ENCODE peak calls at places on chromosomes 13 and 19, in four cellular contexts. One of them, this sample, is unnamed.

GRCh38 chr13:24505256-24505655 is 7.3 kb downstream of the PARP4 start:
- DNase-seq in IMR-90: no peak
- DNase-seq in neural progenitor cell: no peak
- DNase-seq in PC-3: peak; percentile 6
- DNase-seq in this sample: no peak

GRCh38 chr13:30052127-30052526 is 201.7 kb upstream of the UBL3 start:
- DNase-seq in IMR-90: no peak
- DNase-seq in neural progenitor cell: peak; percentile 14
- DNase-seq in PC-3: no peak
- DNase-seq in this sample: no peak

GRCh38 chr19:33703821-33704220 is 82.1 kb downstream of the CHST8 start:
- DNase-seq in PC-3: no peak
- DNase-seq in IMR-90: no peak
- DNase-seq in neural progenitor cell: no peak
- DNase-seq in this sample: no peak

GRCh38 chr13:89514534-89515312 is 1832.8 kb upstream of the MIR17HG start:
- DNase-seq in IMR-90: peak; percentile 8
- DNase-seq in neural progenitor cell: peak; percentile 43
- DNase-seq in PC-3: peak; percentile 82
- DNase-seq in this sample: no peak

GRCh38 chr13:65638572-65639168 is 1591.5 kb downstream of the PCDH9 start:
- DNase-seq in PC-3: peak; percentile 56
- DNase-seq in neural progenitor cell: peak; percentile 47
- DNase-seq in IMR-90: peak; percentile 63
- DNase-seq in this sample: peak; percentile 76

GRCh38 chr19:3699071-3699740 is 1.1 kb downstream of the PIP5K1C start:
- DNase-seq in IMR-90: peak; percentile 34
- DNase-seq in PC-3: peak; percentile 24
- DNase-seq in neural progenitor cell: peak; percentile 39
- DNase-seq in this sample: no peak

GRCh38 chr13:106755542-106755941 is 187.6 kb upstream of the ARGLU1 start:
- DNase-seq in PC-3: no peak
- DNase-seq in neural progenitor cell: no peak
- DNase-seq in IMR-90: no peak
- DNase-seq in this sample: no peak

GRCh38 chr13:90238433-90238832 is 1109.1 kb upstream of the MIR17HG start:
- DNase-seq in neural progenitor cell: peak; percentile 10
- DNase-seq in IMR-90: no peak
- DNase-seq in PC-3: peak; percentile 66
- DNase-seq in this sample: no peak

DNA sequence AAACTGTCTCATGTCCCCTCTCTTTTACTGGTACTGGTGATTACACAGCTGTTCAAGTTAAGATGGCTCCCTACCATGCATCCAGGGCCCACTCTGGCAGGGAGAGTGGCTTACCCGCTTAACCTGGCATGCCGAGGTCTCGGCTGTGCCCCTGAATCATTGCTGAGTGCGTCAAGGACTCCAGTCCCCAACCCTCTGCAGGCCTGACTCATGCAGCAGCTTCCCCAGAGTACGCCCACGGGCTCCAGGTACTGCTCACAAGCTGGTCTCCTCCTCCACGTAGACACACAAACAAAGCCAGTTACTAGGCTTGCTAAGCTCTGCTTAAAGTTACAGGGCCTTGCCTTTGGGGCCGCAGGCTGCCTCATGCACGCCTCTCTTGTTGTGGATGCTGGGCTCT is 447.4 kb downstream of the COG6 start:
- DNase-seq in PC-3: peak; percentile 82
- DNase-seq in IMR-90: peak; percentile 65
- DNase-seq in neural progenitor cell: no peak
- DNase-seq in this sample: no peak
- H3K27ac ChIP-seq in PC-3: peak overlapping the region; percentile 90
- H3K27ac ChIP-seq in IMR-90: no peak overlapping the region
- H3K27ac ChIP-seq in neural progenitor cell: no peak overlapping the region
- H3K27ac ChIP-seq in this sample: no peak overlapping the region

GRCh38 chr13:41812851-41813250 is 148.1 kb downstream of the VWA8 start:
- DNase-seq in neural progenitor cell: no peak
- DNase-seq in PC-3: no peak
- DNase-seq in IMR-90: no peak
- DNase-seq in this sample: peak; percentile 45

GRCh38 chr13:41811588-41812021 is 149.3 kb downstream of the VWA8 start:
- DNase-seq in neural progenitor cell: no peak
- DNase-seq in PC-3: peak; percentile 36
- DNase-seq in IMR-90: no peak
- DNase-seq in this sample: no peak

GRCh38 chr13:41812237-41812636 is 148.7 kb downstream of the VWA8 start:
- DNase-seq in IMR-90: no peak
- DNase-seq in PC-3: no peak
- DNase-seq in neural progenitor cell: no peak
- DNase-seq in this sample: no peak

GRCh38 chr13:41813426-41813825 is 147.5 kb downstream of the VWA8 start:
- DNase-seq in IMR-90: peak; percentile 66
- DNase-seq in neural progenitor cell: no peak
- DNase-seq in PC-3: peak; percentile 53
- DNase-seq in this sample: no peak

GRCh38 chr13:41816057-41816456 is 144.9 kb downstream of the VWA8 start:
- DNase-seq in PC-3: no peak
- DNase-seq in IMR-90: no peak
- DNase-seq in neural progenitor cell: no peak
- DNase-seq in this sample: no peak
- H3K4me2 ChIP-seq in PC-3: no peak overlapping the region
- H3K4me2 ChIP-seq in IMR-90: no peak overlapping the region
- H3K4me2 ChIP-seq in neural progenitor cell: no peak overlapping the region
- H3K4me2 ChIP-seq in this sample: no peak overlapping the region

DNA sequence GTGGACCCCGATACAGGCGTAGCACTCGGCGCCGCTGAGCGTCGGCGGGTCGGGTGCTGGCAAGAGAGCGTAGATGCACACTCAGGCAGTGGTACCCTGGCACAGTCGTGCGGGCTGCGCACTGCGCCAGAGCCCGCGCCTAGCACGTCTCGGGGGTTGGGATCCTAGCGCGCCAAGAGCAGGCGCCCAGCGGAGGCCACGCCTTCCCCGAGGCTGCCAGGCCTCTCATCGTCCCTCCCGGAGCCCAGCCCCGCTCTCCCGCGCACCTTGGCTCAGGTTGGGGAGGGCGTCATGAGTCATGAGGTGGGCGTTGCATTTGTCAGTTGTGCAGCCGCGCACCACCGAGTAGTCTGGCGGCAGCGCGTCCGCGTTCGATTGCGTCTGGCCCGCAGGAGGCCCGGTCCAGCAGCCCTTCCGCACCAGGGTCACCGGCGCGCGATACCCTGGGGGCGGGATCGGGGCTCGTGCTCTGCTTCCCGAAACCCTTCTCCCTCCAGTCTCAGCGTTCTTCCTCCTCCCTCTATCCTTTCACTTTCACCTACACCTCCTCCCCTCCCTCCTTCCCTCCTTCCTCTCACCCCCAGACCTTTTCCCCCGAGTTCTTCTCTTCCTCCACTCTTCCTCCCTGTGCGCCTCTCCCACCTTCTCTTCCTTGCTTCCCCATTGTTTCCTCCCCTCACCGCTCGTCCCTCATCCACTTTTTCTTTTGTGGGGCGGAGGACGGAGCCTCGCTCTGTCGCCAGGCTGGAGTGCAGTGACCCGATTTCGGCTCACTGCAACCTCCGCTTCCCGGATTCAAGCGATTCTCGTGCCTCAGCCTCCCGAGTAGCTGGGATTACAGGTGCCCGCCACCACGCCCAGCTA is 3.5 kb downstream of the LYPD5 start:
- DNase-seq in neural progenitor cell: peak; percentile 66
- DNase-seq in IMR-90: no peak
- DNase-seq in PC-3: peak; percentile 76
- DNase-seq in this sample: no peak
- H3K27me3 ChIP-seq in neural progenitor cell: peaks cover 78% of the 10 kb centered on the region
- H3K27me3 ChIP-seq in IMR-90: peaks cover 44% of the 10 kb centered on the region
- H3K27me3 ChIP-seq in PC-3: no peaks in the 10 kb centered on the region
- H3K27me3 ChIP-seq in this sample: no peaks in the 10 kb centered on the region

DNA sequence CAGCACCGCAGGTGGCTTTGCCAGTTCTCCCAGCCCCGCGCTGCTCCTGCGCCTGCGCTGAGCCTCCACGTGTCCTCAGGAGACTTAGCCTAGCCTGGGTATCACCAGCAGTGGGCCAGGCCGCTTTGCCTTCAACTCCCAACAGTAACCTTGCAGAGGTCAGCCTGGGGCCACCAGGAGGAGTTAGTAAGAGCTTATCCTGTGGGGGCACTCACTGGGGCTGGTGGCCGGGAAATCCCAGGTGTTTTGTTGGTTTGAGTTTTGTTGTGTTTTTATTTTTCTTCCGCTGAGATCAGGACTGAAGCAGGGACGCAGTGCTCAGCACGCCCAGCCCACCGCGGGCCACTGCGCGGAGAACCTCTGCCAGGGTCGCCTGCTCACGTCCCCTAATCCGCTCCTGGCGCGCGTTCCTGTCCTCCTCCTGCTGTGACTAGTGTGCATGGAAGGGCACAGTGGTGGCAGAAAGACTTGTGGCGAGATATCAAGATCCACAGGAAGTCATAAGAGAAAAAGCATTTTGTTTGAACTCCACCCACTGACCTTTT is 207.4 kb upstream of the RFC3 start:
- DNase-seq in neural progenitor cell: peak; percentile 58
- DNase-seq in IMR-90: no peak
- DNase-seq in PC-3: no peak
- DNase-seq in this sample: no peak
- H3K27ac ChIP-seq in neural progenitor cell: peak overlapping the region; percentile 93
- H3K27ac ChIP-seq in IMR-90: peak overlapping the region; percentile 78
- H3K27ac ChIP-seq in PC-3: no peak overlapping the region
- H3K27ac ChIP-seq in this sample: no peak overlapping the region

GRCh38 chr13:46386996-46387851 is at the start of gene RUBCNL:
- DNase-seq in IMR-90: no peak
- DNase-seq in neural progenitor cell: peak; percentile 84
- DNase-seq in PC-3: peak; percentile 63
- DNase-seq in this sample: no peak

GRCh38 chr13:46388308-46388707 is 1.3 kb upstream of the RUBCNL start:
- DNase-seq in neural progenitor cell: no peak
- DNase-seq in PC-3: no peak
- DNase-seq in IMR-90: no peak
- DNase-seq in this sample: no peak

GRCh38 chr13:46388846-46389245 is 1.8 kb upstream of the RUBCNL start:
- DNase-seq in IMR-90: no peak
- DNase-seq in neural progenitor cell: no peak
- DNase-seq in PC-3: no peak
- DNase-seq in this sample: no peak

GRCh38 chr13:46389985-46390384 is 2.9 kb upstream of the RUBCNL start:
- DNase-seq in neural progenitor cell: peak; percentile 60
- DNase-seq in PC-3: peak; percentile 13
- DNase-seq in IMR-90: no peak
- DNase-seq in this sample: no peak

GRCh38 chr13:46389457-46389856 is 2.4 kb upstream of the RUBCNL start:
- DNase-seq in PC-3: no peak
- DNase-seq in IMR-90: no peak
- DNase-seq in neural progenitor cell: no peak
- DNase-seq in this sample: no peak
- H3K4me2 ChIP-seq in PC-3: no peak overlapping the region
- H3K4me2 ChIP-seq in IMR-90: no peak overlapping the region
- H3K4me2 ChIP-seq in neural progenitor cell: no peak overlapping the region
- H3K4me2 ChIP-seq in this sample: no peak overlapping the region

GRCh38 chr13:113730145-113730750 is 28.8 kb upstream of the TMEM255B start:
- DNase-seq in IMR-90: no peak
- DNase-seq in PC-3: no peak
- DNase-seq in neural progenitor cell: no peak
- DNase-seq in this sample: no peak
- H3K27me3 ChIP-seq in IMR-90: peaks cover 39% of the 10 kb centered on the region
- H3K27me3 ChIP-seq in PC-3: no peaks in the 10 kb centered on the region
- H3K27me3 ChIP-seq in neural progenitor cell: no peaks in the 10 kb centered on the region
- H3K27me3 ChIP-seq in this sample: no peaks in the 10 kb centered on the region

GRCh38 chr19:1861599-1862031 is 1.8 kb downstream of the KLF16 start:
- DNase-seq in IMR-90: no peak
- DNase-seq in PC-3: no peak
- DNase-seq in neural progenitor cell: no peak
- DNase-seq in this sample: peak; percentile 58

GRCh38 chr19:1862424-1863307 is 713 bp downstream of the KLF16 start:
- DNase-seq in PC-3: peak; percentile 27
- DNase-seq in IMR-90: no peak
- DNase-seq in neural progenitor cell: peak; percentile 77
- DNase-seq in this sample: peak; percentile 82

GRCh38 chr19:1863308-1863637 is at the start of gene KLF16:
- DNase-seq in neural progenitor cell: no peak
- DNase-seq in IMR-90: no peak
- DNase-seq in PC-3: no peak
- DNase-seq in this sample: no peak

GRCh38 chr19:1860821-1861598 is 2.4 kb downstream of the KLF16 start:
- DNase-seq in neural progenitor cell: no peak
- DNase-seq in IMR-90: no peak
- DNase-seq in PC-3: no peak
- DNase-seq in this sample: no peak

GRCh38 chr19:1862068-1862423 is 1.3 kb downstream of the KLF16 start:
- DNase-seq in PC-3: no peak
- DNase-seq in IMR-90: no peak
- DNase-seq in neural progenitor cell: peak; percentile 46
- DNase-seq in this sample: no peak
- H3K27ac ChIP-seq in PC-3: no peak overlapping the region
- H3K27ac ChIP-seq in IMR-90: peak overlapping the region; percentile 68
- H3K27ac ChIP-seq in neural progenitor cell: no peak overlapping the region
- H3K27ac ChIP-seq in this sample: peak overlapping the region; percentile 84

GRCh38 chr19:5357584-5357983 is 17.0 kb upstream of the PTPRS start:
- DNase-seq in IMR-90: no peak
- DNase-seq in PC-3: no peak
- DNase-seq in neural progenitor cell: no peak
- DNase-seq in this sample: no peak
- H3K4me2 ChIP-seq in IMR-90: no peak overlapping the region
- H3K4me2 ChIP-seq in PC-3: no peak overlapping the region
- H3K4me2 ChIP-seq in neural progenitor cell: no peak overlapping the region
- H3K4me2 ChIP-seq in this sample: no peak overlapping the region

GRCh38 chr19:35449347-35450043 is 1.4 kb downstream of the FFAR2 start:
- DNase-seq in PC-3: peak; percentile 9
- DNase-seq in IMR-90: no peak
- DNase-seq in neural progenitor cell: no peak
- DNase-seq in this sample: no peak
- H3K27me3 ChIP-seq in PC-3: peaks cover 21% of the 10 kb centered on the region
- H3K27me3 ChIP-seq in IMR-90: peaks cover 4% of the 10 kb centered on the region
- H3K27me3 ChIP-seq in neural progenitor cell: no peaks in the 10 kb centered on the region
- H3K27me3 ChIP-seq in this sample: no peaks in the 10 kb centered on the region